ENCODE peak calls at places on chromosome 14, in six cellular contexts. One of them, this sample, is unnamed.

GRCh38 chr14:24409217-24409616 is 10.4 kb downstream of the NYNRIN start:
- DNase-seq in Calu3: no peak
- DNase-seq in GM10248: no peak
- DNase-seq in MCF 10A: no peak
- DNase-seq in retinal pigment epithelial cell: no peak
- DNase-seq in osteocyte: no peak
- DNase-seq in this sample: no peak

GRCh38 chr14:33602396-33602795 is 348.5 kb downstream of the EGLN3 start:
- DNase-seq in retinal pigment epithelial cell: no peak
- DNase-seq in osteocyte: no peak
- DNase-seq in Calu3: no peak
- DNase-seq in GM10248: no peak
- DNase-seq in MCF 10A: peak
- DNase-seq in this sample: no peak

GRCh38 chr14:68018598-68018997 is 199.0 kb downstream of the RAD51B start:
- DNase-seq in Calu3: no peak
- DNase-seq in osteocyte: no peak
- DNase-seq in MCF 10A: no peak
- DNase-seq in GM10248: no peak
- DNase-seq in retinal pigment epithelial cell: peak
- DNase-seq in this sample: no peak

GRCh38 chr14:103834956-103835355 is 12.4 kb downstream of the PPP1R13B start:
- DNase-seq in GM10248: no peak
- DNase-seq in MCF 10A: no peak
- DNase-seq in Calu3: no peak
- DNase-seq in retinal pigment epithelial cell: no peak
- DNase-seq in osteocyte: no peak
- DNase-seq in this sample: no peak

GRCh38 chr14:67409461-67409860 is 2.5 kb downstream of the PLEK2 start:
- DNase-seq in retinal pigment epithelial cell: no peak
- DNase-seq in osteocyte: no peak
- DNase-seq in Calu3: no peak
- DNase-seq in GM10248: no peak
- DNase-seq in MCF 10A: no peak
- DNase-seq in this sample: no peak

GRCh38 chr14:49479432-49479831 is 106.7 kb downstream of the RPS29 start:
- DNase-seq in retinal pigment epithelial cell: no peak
- DNase-seq in GM10248: no peak
- DNase-seq in osteocyte: no peak
- DNase-seq in Calu3: no peak
- DNase-seq in MCF 10A: no peak
- DNase-seq in this sample: no peak

GRCh38 chr14:29054119-29054518 is 287.5 kb downstream of the FOXG1 start:
- DNase-seq in retinal pigment epithelial cell: no peak
- DNase-seq in MCF 10A: no peak
- DNase-seq in osteocyte: no peak
- DNase-seq in Calu3: no peak
- DNase-seq in GM10248: no peak
- DNase-seq in this sample: no peak

GRCh38 chr14:93892923-93893549 is 34.1 kb upstream of the FAM181A start:
- DNase-seq in osteocyte: peak
- DNase-seq in Calu3: peak
- DNase-seq in MCF 10A: peak
- DNase-seq in retinal pigment epithelial cell: peak
- DNase-seq in GM10248: peak
- DNase-seq in this sample: peak

GRCh38 chr14:29799718-29800117 is 127.9 kb downstream of the PRKD1 start:
- DNase-seq in Calu3: no peak
- DNase-seq in retinal pigment epithelial cell: no peak
- DNase-seq in MCF 10A: no peak
- DNase-seq in osteocyte: no peak
- DNase-seq in GM10248: no peak
- DNase-seq in this sample: no peak

GRCh38 chr14:95544588-95544987 is 9.7 kb downstream of the GLRX5 start:
- DNase-seq in retinal pigment epithelial cell: no peak
- DNase-seq in MCF 10A: no peak
- DNase-seq in GM10248: no peak
- DNase-seq in Calu3: no peak
- DNase-seq in osteocyte: no peak
- DNase-seq in this sample: no peak

GRCh38 chr14:79600406-79600805 is 610.9 kb downstream of the DIO2 start:
- DNase-seq in retinal pigment epithelial cell: no peak
- DNase-seq in Calu3: no peak
- DNase-seq in MCF 10A: no peak
- DNase-seq in osteocyte: no peak
- DNase-seq in GM10248: no peak
- DNase-seq in this sample: no peak

GRCh38 chr14:53035796-53036195 is 84.9 kb upstream of the FERMT2 start:
- DNase-seq in MCF 10A: no peak
- DNase-seq in GM10248: no peak
- DNase-seq in osteocyte: no peak
- DNase-seq in Calu3: no peak
- DNase-seq in retinal pigment epithelial cell: no peak
- DNase-seq in this sample: no peak

GRCh38 chr14:52351191-52351560 is 37.1 kb downstream of the PTGER2 start:
- DNase-seq in MCF 10A: no peak
- DNase-seq in osteocyte: no peak
- DNase-seq in GM10248: no peak
- DNase-seq in Calu3: no peak
- DNase-seq in retinal pigment epithelial cell: no peak
- DNase-seq in this sample: no peak

GRCh38 chr14:89317051-89317691 is 99.9 kb downstream of the FOXN3 start:
- DNase-seq in GM10248: peak
- DNase-seq in osteocyte: no peak
- DNase-seq in Calu3: no peak
- DNase-seq in retinal pigment epithelial cell: no peak
- DNase-seq in MCF 10A: no peak
- DNase-seq in this sample: no peak

GRCh38 chr14:84254205-84254788 is 1275.6 kb upstream of the FLRT2 start:
- DNase-seq in MCF 10A: no peak
- DNase-seq in retinal pigment epithelial cell: peak
- DNase-seq in osteocyte: no peak
- DNase-seq in Calu3: no peak
- DNase-seq in GM10248: no peak
- DNase-seq in this sample: no peak

GRCh38 chr14:31926123-31926522 is 151.0 kb upstream of the ARHGAP5 start:
- DNase-seq in Calu3: no peak
- DNase-seq in MCF 10A: peak
- DNase-seq in GM10248: peak
- DNase-seq in osteocyte: no peak
- DNase-seq in retinal pigment epithelial cell: no peak
- DNase-seq in this sample: no peak

GRCh38 chr14:71703477-71703876 is 228.8 kb upstream of the RGS6 start:
- DNase-seq in retinal pigment epithelial cell: no peak
- DNase-seq in MCF 10A: no peak
- DNase-seq in osteocyte: no peak
- DNase-seq in GM10248: no peak
- DNase-seq in Calu3: no peak
- DNase-seq in this sample: no peak

GRCh38 chr14:89249296-89249565 is 167.8 kb downstream of the FOXN3 start:
- DNase-seq in MCF 10A: peak
- DNase-seq in retinal pigment epithelial cell: no peak
- DNase-seq in Calu3: no peak
- DNase-seq in osteocyte: no peak
- DNase-seq in GM10248: no peak
- DNase-seq in this sample: no peak

GRCh38 chr14:102525213-102526143 is 15.9 kb upstream of the ANKRD9 start:
- DNase-seq in osteocyte: no peak
- DNase-seq in retinal pigment epithelial cell: no peak
- DNase-seq in MCF 10A: peak
- DNase-seq in Calu3: peak
- DNase-seq in GM10248: no peak
- DNase-seq in this sample: no peak

GRCh38 chr14:45610303-45610702 is 357.3 kb upstream of the MIS18BP1 start:
- DNase-seq in GM10248: no peak
- DNase-seq in osteocyte: no peak
- DNase-seq in Calu3: peak
- DNase-seq in MCF 10A: peak
- DNase-seq in retinal pigment epithelial cell: no peak
- DNase-seq in this sample: no peak
- TF ChIP-seq CTCF in GM10248: no peak
- TF ChIP-seq CTCF in osteocyte: peak
- TF ChIP-seq CTCF in Calu3: no peak
- TF ChIP-seq CTCF in MCF 10A: peak
- TF ChIP-seq CTCF in retinal pigment epithelial cell: peak
- TF ChIP-seq CTCF in this sample: peak

DNA sequence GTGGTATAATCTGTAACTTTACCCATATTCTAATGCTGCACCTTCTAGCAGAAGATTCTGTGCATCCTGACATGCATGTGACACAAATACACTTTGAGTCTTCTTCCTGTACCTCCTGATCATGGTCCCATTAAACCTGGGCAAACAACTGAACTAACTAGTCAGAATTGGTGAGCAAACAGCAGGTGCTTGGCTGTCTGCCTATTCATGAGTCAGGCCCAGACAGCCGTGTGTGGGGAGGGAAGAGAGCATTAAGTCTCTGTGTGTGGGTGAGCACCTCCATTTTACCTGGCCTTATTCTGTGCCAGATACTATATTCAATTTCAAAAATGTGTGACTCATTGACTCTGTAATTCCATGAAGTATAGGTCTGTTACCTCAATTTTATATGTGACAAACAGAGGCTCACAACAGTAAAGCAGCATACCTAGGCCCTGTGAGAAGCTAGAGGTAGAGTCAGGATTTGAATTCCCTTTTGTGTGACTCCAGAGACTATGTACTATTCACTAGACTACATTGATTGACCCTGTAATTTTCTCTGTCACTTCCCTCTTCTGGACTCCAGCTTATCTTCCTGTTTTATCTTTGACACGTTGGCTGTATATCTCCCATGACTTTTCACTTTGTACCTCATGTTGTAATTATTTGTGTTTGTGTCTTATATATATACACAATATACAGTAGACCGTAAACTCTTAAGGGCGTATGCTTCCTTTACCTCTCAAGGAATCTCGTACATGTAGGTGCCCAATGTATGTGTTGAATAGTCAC is 32.2 kb downstream of the SUSD6 start:
- DNase-seq in osteocyte: no peak
- DNase-seq in GM10248: no peak
- DNase-seq in retinal pigment epithelial cell: peak
- DNase-seq in Calu3: peak
- DNase-seq in MCF 10A: peak
- DNase-seq in this sample: no peak
- TF ChIP-seq CTCF in osteocyte: no peak
- TF ChIP-seq CTCF in GM10248: no peak
- TF ChIP-seq CTCF in retinal pigment epithelial cell: no peak
- TF ChIP-seq CTCF in Calu3: no peak
- TF ChIP-seq CTCF in MCF 10A: no peak
- TF ChIP-seq CTCF in this sample: no peak

DNA sequence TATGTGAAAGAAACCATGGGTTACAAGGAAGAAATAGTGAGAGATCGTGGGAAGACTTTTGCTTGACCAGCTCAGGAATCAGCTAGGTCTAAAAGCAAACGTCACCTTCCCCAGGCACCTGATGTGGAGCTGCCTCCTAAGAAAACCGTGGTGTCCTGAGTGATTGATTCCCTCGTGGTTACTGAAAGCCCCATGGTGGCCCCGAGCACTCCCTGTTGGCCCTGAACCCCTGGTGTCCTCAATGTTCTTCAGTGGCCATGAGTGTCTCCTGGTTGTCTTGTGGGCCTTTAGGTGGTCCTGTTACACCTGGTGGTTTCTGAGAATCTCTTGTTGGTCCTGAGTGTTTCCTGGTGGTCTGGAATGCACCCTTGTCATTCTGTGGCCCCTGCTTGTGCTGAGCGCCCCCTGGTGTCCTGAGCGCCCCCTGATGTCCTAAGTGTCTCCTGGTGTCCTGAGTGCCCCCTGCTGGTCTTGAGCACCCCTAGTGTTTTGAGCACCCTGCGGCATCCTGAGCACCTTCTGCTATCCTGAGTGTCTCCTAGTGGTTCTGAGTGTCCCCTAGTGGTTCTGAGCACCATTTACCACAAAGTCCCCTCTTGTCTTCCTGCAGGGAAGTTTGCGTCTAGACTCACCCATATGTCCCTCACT is 518.7 kb downstream of the TMEM121 start:
- DNase-seq in Calu3: peak
- DNase-seq in GM10248: peak
- DNase-seq in retinal pigment epithelial cell: no peak
- DNase-seq in MCF 10A: peak
- DNase-seq in osteocyte: no peak
- DNase-seq in this sample: no peak
- TF ChIP-seq CTCF in Calu3: peak
- TF ChIP-seq CTCF in GM10248: peak
- TF ChIP-seq CTCF in retinal pigment epithelial cell: no peak
- TF ChIP-seq CTCF in MCF 10A: peak
- TF ChIP-seq CTCF in osteocyte: no peak
- TF ChIP-seq CTCF in this sample: no peak

DNA sequence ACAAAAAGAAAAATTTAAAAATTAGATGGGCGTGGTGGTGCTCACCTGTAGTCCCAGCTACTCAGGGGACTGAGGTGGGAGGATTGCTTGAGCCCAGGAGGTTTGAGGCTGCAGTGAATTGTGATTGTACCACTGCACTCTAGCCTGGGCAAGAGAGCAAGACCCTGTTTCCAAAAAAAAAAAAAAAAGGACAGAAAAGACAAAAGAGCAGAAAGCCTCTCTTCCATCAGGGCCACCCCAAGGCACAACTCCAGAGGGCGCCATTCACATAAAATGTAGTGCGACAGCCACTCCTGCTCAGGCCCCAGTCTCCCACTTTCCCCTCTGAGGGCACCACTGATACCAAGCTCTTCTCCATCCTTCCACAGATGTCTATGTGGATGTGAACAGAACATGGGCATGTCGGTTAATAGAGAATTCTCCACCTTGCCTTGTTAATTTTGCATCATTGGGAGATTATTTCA is 41.8 kb downstream of the DGLUCY start:
- DNase-seq in MCF 10A: no peak
- DNase-seq in GM10248: no peak
- DNase-seq in Calu3: no peak
- DNase-seq in osteocyte: no peak
- DNase-seq in retinal pigment epithelial cell: no peak
- DNase-seq in this sample: no peak
- TF ChIP-seq CTCF in MCF 10A: no peak
- TF ChIP-seq CTCF in GM10248: no peak
- TF ChIP-seq CTCF in Calu3: no peak
- TF ChIP-seq CTCF in osteocyte: no peak
- TF ChIP-seq CTCF in retinal pigment epithelial cell: peak
- TF ChIP-seq CTCF in this sample: peak

GRCh38 chr14:77605392-77605978 is 11.0 kb downstream of the SPTLC2 start:
- DNase-seq in MCF 10A: no peak
- DNase-seq in GM10248: no peak
- DNase-seq in retinal pigment epithelial cell: no peak
- DNase-seq in osteocyte: no peak
- DNase-seq in Calu3: no peak
- DNase-seq in this sample: no peak
- TF ChIP-seq CTCF in MCF 10A: no peak
- TF ChIP-seq CTCF in GM10248: no peak
- TF ChIP-seq CTCF in retinal pigment epithelial cell: no peak
- TF ChIP-seq CTCF in osteocyte: no peak
- TF ChIP-seq CTCF in Calu3: no peak
- TF ChIP-seq CTCF in this sample: no peak

This sample was measured in type B pancreatic cell.